ENCODE peak calls at places on chromosomes 6 and 20, in six cellular contexts. One of them, this sample, is unnamed.
A peak's percentile ranks its signal among the peaks of the same experiment; 100 is the strongest.

GRCh38 chr6:115838763-115839401 is 221.8 kb downstream of the FRK start:
- DNase-seq in CD4-positive, alpha-beta memory T cell: no peak
- DNase-seq in body of pancreas: peak; percentile 46
- DNase-seq in trophoblast cell: no peak
- DNase-seq in adrenal gland: peak; percentile 29
- DNase-seq in A549: peak; percentile 23
- DNase-seq in this sample: peak; percentile 57

GRCh38 chr6:109690373-109690739 is 646 bp downstream of the AK9 start:
- DNase-seq in A549: peak; percentile 14
- DNase-seq in body of pancreas: peak; percentile 73
- DNase-seq in trophoblast cell: peak; percentile 29
- DNase-seq in CD4-positive, alpha-beta memory T cell: peak; percentile 53
- DNase-seq in adrenal gland: peak; percentile 69
- DNase-seq in this sample: peak; percentile 37

GRCh38 chr6:167893416-167893815 is 66.7 kb downstream of the AFDN start:
- DNase-seq in trophoblast cell: no peak
- DNase-seq in body of pancreas: no peak
- DNase-seq in CD4-positive, alpha-beta memory T cell: no peak
- DNase-seq in adrenal gland: no peak
- DNase-seq in A549: no peak
- DNase-seq in this sample: no peak

GRCh38 chr6:11246722-11247121 is 14.3 kb upstream of the NEDD9 start:
- DNase-seq in A549: no peak
- DNase-seq in trophoblast cell: peak; percentile 81
- DNase-seq in adrenal gland: no peak
- DNase-seq in body of pancreas: no peak
- DNase-seq in CD4-positive, alpha-beta memory T cell: no peak
- DNase-seq in this sample: no peak

GRCh38 chr20:38196592-38196991 is 31.5 kb upstream of the TGM2 start:
- DNase-seq in adrenal gland: peak; percentile 46
- DNase-seq in body of pancreas: peak; percentile 27
- DNase-seq in trophoblast cell: peak; percentile 86
- DNase-seq in A549: no peak
- DNase-seq in CD4-positive, alpha-beta memory T cell: no peak
- DNase-seq in this sample: no peak

GRCh38 chr6:135033238-135033637 is 21.4 kb downstream of the HBS1L start:
- DNase-seq in CD4-positive, alpha-beta memory T cell: no peak
- DNase-seq in adrenal gland: no peak
- DNase-seq in trophoblast cell: no peak
- DNase-seq in body of pancreas: peak; percentile 49
- DNase-seq in A549: no peak
- DNase-seq in this sample: no peak

GRCh38 chr20:45100563-45101245 is at the start of gene KCNS1:
- DNase-seq in body of pancreas: peak; percentile 28
- DNase-seq in A549: no peak
- DNase-seq in CD4-positive, alpha-beta memory T cell: no peak
- DNase-seq in trophoblast cell: no peak
- DNase-seq in adrenal gland: peak; percentile 29
- DNase-seq in this sample: no peak

GRCh38 chr6:145278163-145278807 is 457.0 kb downstream of the EPM2A start:
- DNase-seq in body of pancreas: no peak
- DNase-seq in A549: no peak
- DNase-seq in trophoblast cell: no peak
- DNase-seq in adrenal gland: no peak
- DNase-seq in CD4-positive, alpha-beta memory T cell: no peak
- DNase-seq in this sample: no peak

GRCh38 chr6:33607784-33608161 is 13.3 kb upstream of the ITPR3 start:
- DNase-seq in adrenal gland: no peak
- DNase-seq in body of pancreas: no peak
- DNase-seq in A549: peak; percentile 21
- DNase-seq in CD4-positive, alpha-beta memory T cell: peak; percentile 35
- DNase-seq in trophoblast cell: no peak
- DNase-seq in this sample: no peak

GRCh38 chr20:36591854-36592641 is 13.5 kb upstream of the RAB5IF start:
- DNase-seq in CD4-positive, alpha-beta memory T cell: peak; percentile 66
- DNase-seq in A549: no peak
- DNase-seq in trophoblast cell: no peak
- DNase-seq in body of pancreas: no peak
- DNase-seq in adrenal gland: peak; percentile 39
- DNase-seq in this sample: peak; percentile 62

GRCh38 chr6:3228046-3228671 is 706 bp upstream of the TUBB2B start:
- DNase-seq in trophoblast cell: no peak
- DNase-seq in body of pancreas: no peak
- DNase-seq in CD4-positive, alpha-beta memory T cell: peak; percentile 35
- DNase-seq in A549: no peak
- DNase-seq in adrenal gland: no peak
- DNase-seq in this sample: peak; percentile 95

GRCh38 chr20:57241592-57241991 is 24.8 kb downstream of the BMP7 start:
- DNase-seq in body of pancreas: no peak
- DNase-seq in CD4-positive, alpha-beta memory T cell: no peak
- DNase-seq in A549: no peak
- DNase-seq in adrenal gland: no peak
- DNase-seq in trophoblast cell: no peak
- DNase-seq in this sample: no peak

GRCh38 chr20:4040283-4041179 is 25.2 kb upstream of the RNF24 start:
- DNase-seq in CD4-positive, alpha-beta memory T cell: no peak
- DNase-seq in adrenal gland: no peak
- DNase-seq in body of pancreas: no peak
- DNase-seq in trophoblast cell: no peak
- DNase-seq in A549: no peak
- DNase-seq in this sample: no peak

GRCh38 chr6:38404900-38405556 is 234.7 kb downstream of the BTBD9 start:
- DNase-seq in adrenal gland: no peak
- DNase-seq in trophoblast cell: no peak
- DNase-seq in A549: no peak
- DNase-seq in CD4-positive, alpha-beta memory T cell: no peak
- DNase-seq in body of pancreas: no peak
- DNase-seq in this sample: no peak

GRCh38 chr20:63430891-63431290 is 41.6 kb downstream of the KCNQ2 start:
- DNase-seq in A549: no peak
- DNase-seq in CD4-positive, alpha-beta memory T cell: no peak
- DNase-seq in adrenal gland: no peak
- DNase-seq in trophoblast cell: no peak
- DNase-seq in body of pancreas: no peak
- DNase-seq in this sample: no peak

GRCh38 chr6:125136378-125136777 is 17.2 kb upstream of the TPD52L1 start:
- DNase-seq in adrenal gland: no peak
- DNase-seq in trophoblast cell: no peak
- DNase-seq in CD4-positive, alpha-beta memory T cell: no peak
- DNase-seq in body of pancreas: no peak
- DNase-seq in A549: no peak
- DNase-seq in this sample: no peak

GRCh38 chr6:150560004-150560883 is 39.4 kb upstream of the PLEKHG1 start:
- DNase-seq in trophoblast cell: no peak
- DNase-seq in body of pancreas: no peak
- DNase-seq in adrenal gland: no peak
- DNase-seq in A549: no peak
- DNase-seq in CD4-positive, alpha-beta memory T cell: no peak
- DNase-seq in this sample: no peak

GRCh38 chr6:89669002-89669401 is 30.5 kb upstream of the LYRM2 start:
- DNase-seq in A549: no peak
- DNase-seq in adrenal gland: no peak
- DNase-seq in body of pancreas: no peak
- DNase-seq in trophoblast cell: peak; percentile 76
- DNase-seq in CD4-positive, alpha-beta memory T cell: no peak
- DNase-seq in this sample: no peak

GRCh38 chr6:134999107-134999506 is 49.2 kb upstream of the ALDH8A1 start:
- DNase-seq in A549: no peak
- DNase-seq in body of pancreas: no peak
- DNase-seq in adrenal gland: no peak
- DNase-seq in CD4-positive, alpha-beta memory T cell: no peak
- DNase-seq in trophoblast cell: no peak
- DNase-seq in this sample: no peak

GRCh38 chr6:125913864-125914351 is 42.7 kb upstream of the HINT3 start:
- DNase-seq in A549: peak; percentile 32
- DNase-seq in body of pancreas: no peak
- DNase-seq in trophoblast cell: no peak
- DNase-seq in CD4-positive, alpha-beta memory T cell: no peak
- DNase-seq in adrenal gland: peak; percentile 71
- DNase-seq in this sample: peak; percentile 49

DNA sequence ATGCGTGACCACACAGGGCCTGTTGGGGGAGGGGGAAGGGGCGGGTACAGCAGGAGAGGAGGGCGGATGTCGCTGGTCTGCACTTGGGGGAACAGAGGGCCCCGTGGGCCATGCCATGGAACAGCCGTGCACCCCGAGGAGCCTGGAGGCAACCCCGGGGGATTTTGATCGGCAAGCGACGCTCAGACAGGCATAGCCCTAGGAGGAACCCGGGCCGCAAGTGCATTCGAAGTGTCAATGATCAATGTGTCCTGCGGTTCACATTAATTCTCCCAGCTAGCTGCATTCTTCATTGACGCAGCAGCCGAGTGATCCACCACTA is 772.8 kb upstream of the DEFB115 start:
- DNase-seq in body of pancreas: no peak
- DNase-seq in trophoblast cell: no peak
- DNase-seq in A549: no peak
- DNase-seq in CD4-positive, alpha-beta memory T cell: no peak
- DNase-seq in adrenal gland: no peak
- DNase-seq in this sample: no peak
- H3K9me3 ChIP-seq in body of pancreas: peaks cover 3% of the 10 kb centered on the region
- H3K9me3 ChIP-seq in trophoblast cell: peaks cover 47% of the 10 kb centered on the region
- H3K9me3 ChIP-seq in A549: peaks cover 4% of the 10 kb centered on the region
- H3K9me3 ChIP-seq in CD4-positive, alpha-beta memory T cell: no peaks in the 10 kb centered on the region
- H3K9me3 ChIP-seq in adrenal gland: no peaks in the 10 kb centered on the region
- H3K9me3 ChIP-seq in this sample: no peaks in the 10 kb centered on the region

GRCh38 chr20:44031822-44032582 is 117.3 kb downstream of the TOX2 start:
- DNase-seq in trophoblast cell: no peak
- DNase-seq in adrenal gland: no peak
- DNase-seq in CD4-positive, alpha-beta memory T cell: no peak
- DNase-seq in body of pancreas: no peak
- DNase-seq in A549: no peak
- DNase-seq in this sample: no peak
- H3K9me3 ChIP-seq in trophoblast cell: peaks cover 2% of the 10 kb centered on the region
- H3K9me3 ChIP-seq in adrenal gland: no peaks in the 10 kb centered on the region
- H3K9me3 ChIP-seq in CD4-positive, alpha-beta memory T cell: no peaks in the 10 kb centered on the region
- H3K9me3 ChIP-seq in body of pancreas: no peaks in the 10 kb centered on the region
- H3K9me3 ChIP-seq in A549: no peaks in the 10 kb centered on the region
- H3K9me3 ChIP-seq in this sample: no peaks in the 10 kb centered on the region

DNA sequence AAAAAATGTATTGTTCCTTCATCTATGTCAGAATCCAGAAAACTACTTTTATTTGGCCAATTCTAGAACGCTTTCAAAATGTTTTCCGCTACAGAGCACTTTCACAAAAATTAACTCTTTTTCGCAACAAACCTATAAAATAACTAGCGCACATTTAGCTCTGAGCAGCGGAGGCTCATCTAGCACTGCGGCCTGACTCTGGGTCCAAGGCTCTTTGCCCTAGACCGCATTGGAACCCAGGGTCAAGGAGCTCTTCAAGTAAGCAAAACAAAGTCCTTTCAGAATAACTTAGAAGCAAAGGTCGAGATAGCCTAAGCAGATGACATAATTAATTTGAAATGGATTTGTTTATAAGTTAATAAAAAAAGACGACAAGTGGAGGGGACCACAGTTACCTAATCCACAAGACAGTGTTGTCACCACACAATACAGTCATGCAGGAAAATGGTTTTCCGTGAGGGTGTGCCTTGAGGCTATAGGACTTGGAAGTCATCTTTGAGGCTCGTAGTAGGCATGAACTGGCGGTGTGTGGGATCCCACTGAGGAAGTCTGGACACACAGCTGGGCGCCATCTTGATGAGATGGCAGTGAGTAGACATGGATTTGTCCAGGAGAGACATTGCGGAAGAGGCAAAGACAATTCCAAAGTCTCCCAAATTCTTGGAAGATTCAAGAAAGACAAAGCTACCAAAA is 29.2 kb upstream of the IRF4 start:
- DNase-seq in adrenal gland: no peak
- DNase-seq in A549: no peak
- DNase-seq in trophoblast cell: no peak
- DNase-seq in CD4-positive, alpha-beta memory T cell: no peak
- DNase-seq in body of pancreas: no peak
- DNase-seq in this sample: no peak
- H3K9me3 ChIP-seq in adrenal gland: no peaks in the 10 kb centered on the region
- H3K9me3 ChIP-seq in A549: peaks cover 2% of the 10 kb centered on the region
- H3K9me3 ChIP-seq in trophoblast cell: peaks cover 52% of the 10 kb centered on the region
- H3K9me3 ChIP-seq in CD4-positive, alpha-beta memory T cell: no peaks in the 10 kb centered on the region
- H3K9me3 ChIP-seq in body of pancreas: no peaks in the 10 kb centered on the region
- H3K9me3 ChIP-seq in this sample: peaks cover 54% of the 10 kb centered on the region

GRCh38 chr6:22447862-22448261 is 121.5 kb upstream of the HDGFL1 start:
- DNase-seq in CD4-positive, alpha-beta memory T cell: no peak
- DNase-seq in adrenal gland: no peak
- DNase-seq in A549: no peak
- DNase-seq in trophoblast cell: no peak
- DNase-seq in body of pancreas: no peak
- DNase-seq in this sample: peak; percentile 64

GRCh38 chr6:22442826-22443225 is 126.5 kb upstream of the HDGFL1 start:
- DNase-seq in adrenal gland: no peak
- DNase-seq in CD4-positive, alpha-beta memory T cell: no peak
- DNase-seq in trophoblast cell: no peak
- DNase-seq in body of pancreas: no peak
- DNase-seq in A549: no peak
- DNase-seq in this sample: no peak

GRCh38 chr6:22447191-22447590 is 122.2 kb upstream of the HDGFL1 start:
- DNase-seq in A549: no peak
- DNase-seq in CD4-positive, alpha-beta memory T cell: no peak
- DNase-seq in trophoblast cell: no peak
- DNase-seq in body of pancreas: no peak
- DNase-seq in adrenal gland: peak; percentile 81
- DNase-seq in this sample: peak; percentile 39

GRCh38 chr6:22445946-22446345 is 123.4 kb upstream of the HDGFL1 start:
- DNase-seq in adrenal gland: no peak
- DNase-seq in body of pancreas: no peak
- DNase-seq in trophoblast cell: no peak
- DNase-seq in CD4-positive, alpha-beta memory T cell: no peak
- DNase-seq in A549: no peak
- DNase-seq in this sample: no peak

DNA sequence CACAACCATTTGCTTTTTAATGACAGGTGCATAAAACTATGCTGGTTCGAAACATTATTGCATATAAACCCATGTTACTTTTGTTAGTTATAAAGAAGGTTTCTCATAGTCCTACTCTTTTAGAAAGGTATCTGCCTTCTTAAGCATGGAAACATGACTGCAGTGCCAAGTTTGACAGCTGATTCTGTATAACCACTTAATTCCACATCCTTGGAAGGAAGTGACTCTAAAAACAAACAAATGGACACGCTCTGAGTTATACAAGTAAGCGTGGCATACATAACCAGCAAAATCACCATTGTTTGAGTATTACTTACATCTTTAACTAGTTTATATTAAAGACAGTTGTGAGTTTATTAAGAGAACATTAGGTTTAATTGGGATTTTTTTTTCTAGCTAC is 125.0 kb upstream of the HDGFL1 start:
- DNase-seq in trophoblast cell: no peak
- DNase-seq in CD4-positive, alpha-beta memory T cell: no peak
- DNase-seq in adrenal gland: no peak
- DNase-seq in A549: no peak
- DNase-seq in body of pancreas: no peak
- DNase-seq in this sample: no peak
- H3K9me3 ChIP-seq in trophoblast cell: peaks cover 3% of the 10 kb centered on the region
- H3K9me3 ChIP-seq in CD4-positive, alpha-beta memory T cell: no peaks in the 10 kb centered on the region
- H3K9me3 ChIP-seq in adrenal gland: no peaks in the 10 kb centered on the region
- H3K9me3 ChIP-seq in A549: no peaks in the 10 kb centered on the region
- H3K9me3 ChIP-seq in body of pancreas: no peaks in the 10 kb centered on the region
- H3K9me3 ChIP-seq in this sample: no peaks in the 10 kb centered on the region

DNA sequence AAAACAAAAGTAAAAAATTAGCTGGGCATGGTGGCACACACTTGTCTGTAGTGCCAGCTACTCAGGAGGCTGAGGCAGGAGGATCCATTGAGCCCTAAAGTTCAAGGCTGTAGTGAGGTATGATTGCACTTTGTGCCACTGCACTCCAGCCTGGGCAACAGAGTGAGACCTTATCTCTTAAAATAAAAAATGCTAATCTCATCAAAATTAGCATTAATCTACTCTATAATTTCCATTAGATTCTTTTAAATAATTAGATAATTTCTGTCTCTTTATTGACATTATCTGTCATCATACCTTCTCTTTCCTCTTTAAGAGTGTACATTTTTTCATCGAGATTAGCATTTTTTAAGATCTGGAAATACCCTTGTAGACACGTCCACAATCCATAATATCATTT is 48.0 kb downstream of the PHACTR3 start:
- DNase-seq in trophoblast cell: no peak
- DNase-seq in body of pancreas: no peak
- DNase-seq in CD4-positive, alpha-beta memory T cell: no peak
- DNase-seq in A549: no peak
- DNase-seq in adrenal gland: no peak
- DNase-seq in this sample: no peak
- H3K9me3 ChIP-seq in trophoblast cell: peaks cover 15% of the 10 kb centered on the region
- H3K9me3 ChIP-seq in body of pancreas: no peaks in the 10 kb centered on the region
- H3K9me3 ChIP-seq in CD4-positive, alpha-beta memory T cell: peaks cover under 1% of the 10 kb centered on the region
- H3K9me3 ChIP-seq in A549: peaks cover 10% of the 10 kb centered on the region
- H3K9me3 ChIP-seq in adrenal gland: peaks cover 1% of the 10 kb centered on the region
- H3K9me3 ChIP-seq in this sample: no peaks in the 10 kb centered on the region

This sample was measured in HAP-1.